ENCODE peak calls at places on chromosomes 2 and 18, in four cellular contexts. H is GM12878, O is K562, I is HL-60. D is an unnamed sample.

GRCh38 chr2:197159681-197160211 is 150.8 kb downstream of the ANKRD44 start:
- DNase-seq in H (no peak), O (no peak), I (no peak), D (no peak)

GRCh38 chr2:64807417-64807816 is 153.7 kb upstream of the SERTAD2 start:
- DNase-seq in I (no peak), H (peak; percentile 53), O (peak; percentile 19), D (no peak)

GRCh38 chr2:127569274-127570065 is 34.0 kb downstream of the MYO7B start:
- DNase-seq in O (no peak), I (no peak), H (no peak), D (no peak)

GRCh38 chr2:228768818-228769217 is 502.3 kb downstream of the PID1 start:
- DNase-seq in H (no peak), O (no peak), I (no peak), D (no peak)

GRCh38 chr2:20027715-20028434 is 15.4 kb upstream of the MATN3 start:
- DNase-seq in O (no peak), I (no peak), H (no peak), D (no peak)

GRCh38 chr2:70686577-70687460 is 81.2 kb downstream of the ADD2 start:
- DNase-seq in O (peak; percentile 94), H (no peak), I (peak; percentile 87), D (peak; percentile 22)

GRCh38 chr2:9805435-9806297 is 37.6 kb upstream of the TAF1B start:
- DNase-seq in O (no peak), I (no peak), H (no peak), D (no peak)

GRCh38 chr2:67994716-67995115 is 68.1 kb downstream of the C1D start:
- DNase-seq in I (no peak), H (no peak), O (no peak), D (no peak)

GRCh38 chr2:182682210-182682609 is 33.8 kb upstream of the DNAJC10 start:
- DNase-seq in O (no peak), I (no peak), H (no peak), D (no peak)

GRCh38 chr2:238079874-238080327 is 19.1 kb downstream of the SCLY start:
- DNase-seq in H (no peak), O (no peak), I (no peak), D (no peak)

GRCh38 chr2:25960920-25961319 is 21.4 kb downstream of the KIF3C start:
- DNase-seq in H (no peak), I (peak; percentile 82), O (no peak), D (no peak)

GRCh38 chr2:188983427-188984101 is 9.4 kb downstream of the COL3A1 start:
- DNase-seq in O (no peak), I (no peak), H (no peak), D (no peak)

GRCh38 chr2:183996825-183997823 is 601.2 kb upstream of the ZNF804A start:
- DNase-seq in I (no peak), O (no peak), H (no peak), D (no peak)

GRCh38 chr2:139529045-139529444 is 748.9 kb upstream of the NXPH2 start:
- DNase-seq in I (no peak), O (no peak), H (no peak), D (no peak)

GRCh38 chr2:218284106-218284811 is 8.0 kb downstream of the TMBIM1 start:
- DNase-seq in I (no peak), O (peak; percentile 55), H (no peak), D (peak; percentile 60)

GRCh38 chr2:101428413-101429176 is 41.3 kb upstream of the CREG2 start:
- DNase-seq in H (no peak), I (no peak), O (no peak), D (no peak)

GRCh38 chr2:39156107-39156506 is 35.3 kb upstream of the SOS1 start:
- DNase-seq in O (no peak), I (no peak), H (no peak), D (no peak)

GRCh38 chr2:39164089-39164488 is 43.2 kb upstream of the SOS1 start:
- DNase-seq in I (no peak), H (no peak), O (no peak), D (no peak)

GRCh38 chr2:39158351-39158750 is 37.5 kb upstream of the SOS1 start:
- DNase-seq in H (no peak), O (no peak), I (no peak), D (no peak)

GRCh38 chr2:39160982-39161381 is 40.1 kb upstream of the SOS1 start:
- DNase-seq in I (no peak), O (no peak), H (no peak), D (no peak)
- TF ChIP-seq SPI1 in I (no peak), O (no peak), H (no peak), D (no peak)

GRCh38 chr2:57698935-57699449 is 347.6 kb upstream of the VRK2 start:
- DNase-seq in O (no peak), I (no peak), H (no peak), D (no peak)
- TF ChIP-seq SPI1 in O (no peak), I (no peak), H (no peak), D (no peak)

DNA sequence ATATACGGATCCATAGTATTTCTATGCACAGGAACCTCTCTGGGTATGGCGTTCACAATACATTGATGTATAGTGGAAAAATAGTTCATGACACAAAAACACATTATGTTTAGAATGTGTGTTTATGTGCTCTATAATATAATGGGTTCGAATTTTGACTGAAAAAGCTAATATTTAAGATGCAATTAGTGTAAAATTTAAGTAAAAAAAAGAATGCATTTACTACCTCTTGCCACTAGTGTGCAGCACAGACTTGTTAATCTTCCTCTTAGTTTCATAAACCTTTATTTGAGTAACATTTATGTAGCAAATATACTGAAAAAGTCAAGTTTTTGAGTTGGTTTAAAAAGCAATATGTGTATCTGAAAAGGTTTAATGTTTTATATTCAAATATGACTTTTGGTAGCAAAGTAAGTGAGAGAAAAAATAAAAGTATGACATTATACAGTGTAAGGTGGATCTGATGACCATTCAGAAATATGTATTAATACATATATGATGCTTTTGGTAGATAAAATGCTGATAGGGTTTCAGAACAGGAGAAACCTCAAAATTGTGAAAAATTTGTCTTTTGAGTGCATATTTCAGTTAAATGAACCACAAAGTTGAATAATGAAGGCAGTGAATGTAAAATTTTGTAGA is 49.5 kb downstream of the CCDC102B start:
- DNase-seq in H (no peak), I (no peak), O (no peak), D (no peak)
- TF ChIP-seq SPI1 in H (no peak), I (no peak), O (no peak), D (no peak)

DNA sequence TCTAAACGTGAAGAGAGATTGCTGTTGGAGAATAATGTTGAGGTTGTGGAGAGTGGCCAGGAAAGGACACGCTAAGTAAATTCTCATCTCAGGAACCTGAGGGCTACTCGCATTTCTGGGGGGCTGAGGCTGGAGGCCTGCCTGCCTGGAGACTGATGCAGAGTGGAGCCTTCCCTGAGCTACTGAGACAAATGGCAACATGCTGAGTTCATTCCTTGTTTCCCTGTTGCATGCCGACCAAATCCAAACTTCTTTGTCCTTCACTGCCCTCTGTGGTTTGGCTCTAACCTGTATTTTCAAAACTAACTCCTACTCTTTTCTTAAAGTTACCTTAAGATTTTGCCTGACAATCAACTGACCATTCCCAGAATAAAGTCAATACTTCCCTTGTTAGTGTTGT is 1085.4 kb downstream of the SOCS6 start:
- DNase-seq in H (no peak), I (no peak), O (no peak), D (no peak)
- TF ChIP-seq SPI1 in H (no peak), I (no peak), O (no peak), D (no peak)

DNA sequence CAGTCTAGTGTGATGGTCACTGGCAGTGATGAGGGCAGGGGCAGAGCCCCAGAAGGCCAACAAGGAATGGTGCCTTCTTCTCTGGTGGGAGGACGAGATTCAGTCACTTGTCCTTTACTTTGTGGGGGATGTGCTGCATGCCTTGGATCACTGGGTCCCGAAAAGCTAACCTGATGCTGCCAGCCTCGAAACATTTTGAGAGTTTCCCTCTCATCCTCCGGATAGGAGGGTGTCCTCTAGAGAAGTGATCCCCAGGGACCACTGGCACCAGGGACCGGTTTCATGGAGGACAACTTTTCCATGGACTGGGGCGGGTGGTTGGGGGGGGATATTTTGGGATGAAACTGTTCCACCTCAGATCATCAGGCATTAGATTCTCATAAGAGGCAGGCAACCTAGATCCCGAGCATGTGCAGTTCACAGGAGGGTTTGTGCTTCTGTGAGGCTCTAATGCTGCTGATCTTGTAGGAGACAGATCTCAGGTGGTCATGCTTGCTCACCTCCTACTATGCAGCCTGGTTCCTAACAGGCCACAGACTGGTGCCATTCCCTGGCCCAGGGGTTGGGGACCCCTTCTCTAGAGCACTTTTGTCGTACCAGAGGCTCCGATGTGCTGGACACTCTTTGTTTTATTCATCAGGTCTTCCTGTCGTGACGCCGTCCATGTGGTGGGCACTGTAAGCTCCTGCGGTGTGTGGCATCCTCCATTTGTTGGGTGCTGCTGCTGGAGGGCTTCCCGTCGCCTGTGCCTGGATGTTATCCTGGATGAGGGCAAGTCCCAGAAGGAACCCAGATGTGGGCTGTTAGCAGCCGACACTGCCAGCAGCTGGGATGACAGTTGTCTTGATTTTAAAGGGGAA is 68.5 kb upstream of the HDAC4 start:
- DNase-seq in O (no peak), I (no peak), H (no peak), D (no peak)
- TF ChIP-seq SPI1 in O (no peak), I (no peak), H (no peak), D (no peak)

GRCh38 chr2:8086796-8087479 is 594.9 kb upstream of the ID2 start:
- DNase-seq in H (no peak), I (no peak), O (no peak), D (no peak)
- TF ChIP-seq SPI1 in H (no peak), I (no peak), O (no peak), D (no peak)

GRCh38 chr2:84861539-84861938 is 19.3 kb downstream of the TRABD2A start:
- DNase-seq in H (no peak), I (no peak), O (no peak), D (no peak)
- TF ChIP-seq SPI1 in H (no peak), I (no peak), O (no peak), D (no peak)